ENCODE peak calls at places on chromosomes 1 and 21, in four cellular contexts. Q is B cell, C is WTC11, D is iris pigment epithelial cell. G is an unnamed sample.

GRCh38 chr1:20590313-20590777 is 1.4 kb downstream of the CDA start:
- DNase-seq in Q (no peak), C (no peak), D (peak), G (peak)

GRCh38 chr1:228226956-228227791 is 19.3 kb downstream of the OBSCN start:
- DNase-seq in Q (no peak), C (no peak), D (peak), G (peak)

GRCh38 chr1:238052496-238053266 is 162.0 kb upstream of the ZP4 start:
- DNase-seq in Q (no peak), C (no peak), D (no peak), G (no peak)

GRCh38 chr1:151457911-151458882 is 1.1 kb downstream of the POGZ start:
- DNase-seq in Q (peak), C (peak), D (peak), G (peak)

GRCh38 chr1:166166400-166166699 is 451 bp downstream of the FAM78B start:
- DNase-seq in Q (no peak), C (no peak), D (no peak), G (no peak)

GRCh38 chr1:159752135-159752580 is 28.6 kb upstream of the DUSP23 start:
- DNase-seq in Q (no peak), C (no peak), D (peak), G (no peak)

GRCh38 chr1:181126871-181127587 is 38.5 kb downstream of the IER5 start:
- DNase-seq in Q (no peak), C (no peak), D (peak), G (no peak)

GRCh38 chr1:69911301-69911801 is 294.0 kb downstream of the LRRC40 start:
- DNase-seq in Q (no peak), C (no peak), D (peak), G (peak)

GRCh38 chr1:44512313-44512885 is 107.3 kb downstream of the RNF220 start:
- DNase-seq in Q (no peak), C (no peak), D (no peak), G (no peak)

GRCh38 chr1:111234258-111234657 is 6.7 kb downstream of the CHI3L2 start:
- DNase-seq in Q (no peak), C (no peak), D (no peak), G (no peak)

GRCh38 chr1:27789511-27790154 is 16.6 kb downstream of the STX12 start:
- DNase-seq in Q (no peak), C (no peak), D (peak), G (peak)

GRCh38 chr1:56095924-56096655 is 483.3 kb downstream of the PLPP3 start:
- DNase-seq in Q (no peak), C (no peak), D (peak), G (peak)

GRCh38 chr1:228292609-228292911 is 84.7 kb downstream of the OBSCN start:
- DNase-seq in Q (no peak), C (no peak), D (no peak), G (no peak)

GRCh38 chr1:101150266-101150665 is 86.6 kb upstream of the S1PR1 start:
- DNase-seq in Q (no peak), C (no peak), D (no peak), G (no peak)

GRCh38 chr21:14581902-14582457 is 35.9 kb upstream of the SAMSN1 start:
- DNase-seq in Q (no peak), C (no peak), D (no peak), G (peak)

GRCh38 chr1:91697322-91698260 is 188.4 kb downstream of the TGFBR3 start:
- DNase-seq in Q (no peak), C (no peak), D (peak), G (peak)

GRCh38 chr1:172266528-172267174 is 153.8 kb upstream of the C1orf105 start:
- DNase-seq in Q (no peak), C (no peak), D (no peak), G (no peak)

GRCh38 chr1:214213136-214213535 is 67.8 kb upstream of the SMYD2 start:
- DNase-seq in Q (no peak), C (no peak), D (peak), G (no peak)

GRCh38 chr1:76862447-76862846 is 4.8 kb upstream of the ST6GALNAC5 start:
- DNase-seq in Q (no peak), C (no peak), D (peak), G (peak)

GRCh38 chr1:244361764-244362473 is 89.8 kb downstream of the ADSS2 start:
- DNase-seq in Q (no peak), C (peak), D (peak), G (peak)

GRCh38 chr1:200775850-200776249 is 37.2 kb downstream of the CAMSAP2 start:
- DNase-seq in Q (no peak), C (no peak), D (peak), G (no peak)

GRCh38 chr1:206725053-206725963 is 40.6 kb downstream of the MAPKAPK2 start:
- DNase-seq in Q (peak), C (peak), D (peak), G (peak)

GRCh38 chr1:223230161-223230881 is 87.3 kb upstream of the TLR5 start:
- DNase-seq in Q (no peak), C (no peak), D (peak), G (peak)

GRCh38 chr1:109621402-109622101 is 1.9 kb downstream of the AMPD2 start:
- DNase-seq in Q (peak), C (no peak), D (no peak), G (no peak)

GRCh38 chr1:59718064-59718988 is 96.4 kb upstream of the HOOK1 start:
- DNase-seq in Q (no peak), C (no peak), D (no peak), G (no peak)

GRCh38 chr1:24362982-24363614 is 43.9 kb downstream of the GRHL3 start:
- DNase-seq in Q (no peak), C (no peak), D (peak), G (peak)

GRCh38 chr1:15410223-15410883 is 665 bp downstream of the EFHD2 start:
- DNase-seq in Q (no peak), C (no peak), D (no peak), G (no peak)

GRCh38 chr1:2345297-2346075 is 45.9 kb downstream of the MORN1 start:
- DNase-seq in Q (no peak), C (no peak), D (no peak), G (no peak)

GRCh38 chr1:85450832-85451231 is 14.1 kb downstream of the DDAH1 start:
- DNase-seq in Q (no peak), C (no peak), D (no peak), G (no peak)